ENCODE peak calls at places on chromosome 20, in nine cellular contexts. I is upper lobe of right lung; F is psoas muscle; P is SW 1271; W is HS-27A; K is stimulated activated CD4-positive, alpha-beta T cell treated with anti-CD3 and anti-CD28 coated beads, Interleukin-12 subunit alpha, Interleukin-12 subunit beta, amount 100 ng/mL, for 4 hours; D is nephron progenitor cell; R is NCI-H345; T is foreskin melanocyte. J is an unnamed sample.

GRCh38 chr20:3162080-3162611 is 2.5 kb upstream of the FASTKD5 start:
- DNase-seq in W (no peak), K (no peak), P (no peak), D (no peak), T (no peak), F (no peak), R (peak), I (no peak), J (no peak)

GRCh38 chr20:44431502-44432234 is 44.0 kb upstream of the TTPAL start:
- DNase-seq in I (no peak), D (no peak), R (no peak), K (no peak), P (no peak), T (no peak), W (no peak), F (no peak), J (no peak)

GRCh38 chr20:64011366-64011779 is 24.6 kb upstream of the C20orf204 start:
- DNase-seq in F (no peak), W (no peak), I (no peak), D (no peak), T (no peak), K (no peak), P (no peak), R (no peak), J (no peak)

GRCh38 chr20:46557231-46557956 is 6.9 kb upstream of the OCSTAMP start:
- DNase-seq in R (no peak), P (peak), I (no peak), K (no peak), W (no peak), T (no peak), F (no peak), D (no peak), J (no peak)

GRCh38 chr20:10713161-10713560 is 39.4 kb upstream of the JAG1 start:
- DNase-seq in K (no peak), F (no peak), W (no peak), P (no peak), R (no peak), I (no peak), T (no peak), D (no peak), J (no peak)

GRCh38 chr20:2816583-2817340 is 598 bp downstream of the TMEM239 start:
- DNase-seq in I (peak), P (no peak), F (no peak), D (no peak), T (no peak), R (no peak), W (no peak), K (no peak), J (no peak)

GRCh38 chr20:51042657-51043247 is 19.8 kb upstream of the KCNG1 start:
- DNase-seq in P (no peak), T (no peak), D (no peak), W (no peak), R (no peak), F (no peak), I (peak), K (no peak), J (no peak)

GRCh38 chr20:50340586-50340985 is 150.0 kb downstream of the CEBPB start:
- DNase-seq in I (no peak), R (no peak), D (no peak), T (no peak), F (no peak), W (no peak), P (no peak), K (no peak), J (no peak)

GRCh38 chr20:15942130-15942529 is 631.1 kb downstream of the KIF16B start:
- DNase-seq in T (no peak), I (no peak), D (no peak), R (no peak), W (peak), F (no peak), P (no peak), K (no peak), J (no peak)

GRCh38 chr20:56516631-56517030 is 7.9 kb upstream of the FAM209A start:
- DNase-seq in T (peak), R (no peak), P (no peak), W (no peak), K (no peak), I (no peak), F (no peak), D (no peak), J (no peak)

GRCh38 chr20:37901280-37901666 is 1.7 kb upstream of the VSTM2L start:
- DNase-seq in R (no peak), K (no peak), I (no peak), W (no peak), P (no peak), F (no peak), D (peak), T (no peak), J (no peak)

J was measured in keratinocyte.